ENCODE peak calls at places on chromosomes 13 and 19, in nine cellular contexts. D is H9, T is AG04450, U is GM20000, C is fibroblast of the aortic adventitia, N is A549, F is lower leg skin, S is left ventricle myocardium inferior, L is AG04449. E is an unnamed sample.
A peak's percentile ranks its signal among the peaks of the same experiment; 100 is the strongest.

GRCh38 chr13:41802033-41802683 is 158.8 kb downstream of the VWA8 start:
- DNase-seq in T (no peak), L (no peak), F (no peak), D (no peak), S (no peak), U (no peak), N (no peak), C (no peak), E (no peak)

GRCh38 chr13:50448535-50448981 is 394.9 kb downstream of the DLEU7 start:
- DNase-seq in T (no peak), N (no peak), S (no peak), F (no peak), U (no peak), C (no peak), L (no peak), D (no peak), E (no peak)

GRCh38 chr19:37007587-37008220 is 70.5 kb upstream of the ZNF420 start:
- DNase-seq in L (no peak), U (no peak), T (peak; percentile 7), D (no peak), N (no peak), F (no peak), S (peak; percentile 80), C (no peak), E (no peak)

GRCh38 chr13:98941536-98941935 is 36.3 kb downstream of the DOCK9 start:
- DNase-seq in U (no peak), L (no peak), C (no peak), T (no peak), N (no peak), D (no peak), F (no peak), S (no peak), E (no peak)

GRCh38 chr19:4638330-4638729 is 986 bp upstream of the TNFAIP8L1 start:
- DNase-seq in T (no peak), C (no peak), U (no peak), D (no peak), S (peak; percentile 68), L (no peak), N (no peak), F (no peak), E (no peak)

GRCh38 chr19:888615-889385 is 4.2 kb downstream of the MED16 start:
- DNase-seq in D (no peak), T (no peak), N (no peak), U (peak; percentile 74), S (no peak), C (no peak), L (no peak), F (no peak), E (no peak)

GRCh38 chr19:3431760-3432397 is 48.4 kb downstream of the SMIM24 start:
- DNase-seq in N (no peak), L (no peak), U (no peak), T (no peak), D (no peak), F (no peak), C (no peak), S (no peak), E (no peak)

GRCh38 chr19:31718041-31718440 is 368.8 kb upstream of the TSHZ3 start:
- DNase-seq in L (no peak), D (no peak), T (no peak), U (no peak), F (no peak), C (peak; percentile 56), S (no peak), N (no peak), E (no peak)

GRCh38 chr19:5935473-5936307 is 21.6 kb downstream of the CAPS start:
- DNase-seq in C (no peak), D (no peak), L (no peak), N (no peak), S (no peak), F (no peak), T (no peak), U (no peak), E (no peak)

GRCh38 chr19:5692785-5693194 is 2.7 kb downstream of the RPL36 start:
- DNase-seq in F (no peak), C (no peak), D (peak; percentile 30), S (no peak), N (no peak), U (no peak), T (no peak), L (no peak), E (no peak)

GRCh38 chr13:48640767-48641166 is 13.0 kb upstream of the CYSLTR2 start:
- DNase-seq in U (no peak), T (no peak), L (no peak), C (no peak), S (no peak), F (no peak), N (no peak), D (no peak), E (no peak)

GRCh38 chr13:48636550-48636949 is 17.2 kb upstream of the CYSLTR2 start:
- DNase-seq in U (no peak), F (no peak), S (no peak), D (no peak), T (no peak), L (peak; percentile 9), N (no peak), C (peak; percentile 51), E (no peak)

GRCh38 chr13:48634631-48635030 is 19.1 kb upstream of the CYSLTR2 start:
- DNase-seq in D (no peak), C (no peak), N (no peak), S (no peak), L (no peak), T (no peak), F (no peak), U (no peak), E (no peak)

GRCh38 chr13:48635478-48635877 is 18.3 kb upstream of the CYSLTR2 start:
- DNase-seq in S (no peak), C (no peak), D (no peak), F (no peak), T (no peak), U (no peak), L (no peak), N (no peak), E (no peak)

DNA sequence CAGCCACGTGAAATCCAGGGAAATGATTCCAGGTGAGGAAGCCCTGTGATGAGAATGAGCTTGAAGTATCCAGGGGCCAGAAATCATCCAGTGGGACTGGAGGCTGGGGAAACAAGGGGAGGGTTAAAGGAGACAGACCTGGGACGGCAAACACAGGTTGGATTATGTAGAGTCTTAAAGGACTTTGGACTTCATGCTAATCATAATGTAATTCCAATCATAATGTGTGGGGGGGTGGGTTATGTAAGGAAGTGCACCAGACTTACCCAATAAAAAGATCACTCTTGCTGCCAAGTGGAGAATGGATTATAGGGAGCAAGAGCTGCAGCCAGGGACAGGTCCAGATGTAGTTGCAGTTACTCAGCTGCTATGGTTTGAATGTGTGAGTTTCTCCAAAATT is 16.1 kb upstream of the CYSLTR2 start:
- DNase-seq in C (no peak), T (no peak), F (no peak), U (no peak), L (no peak), S (no peak), N (no peak), D (no peak), E (no peak)
- TF ChIP-seq CTCF in C (no peak), T (no peak), F (no peak), U (no peak), L (no peak), S (no peak), N (no peak), D (no peak), E (no peak)

DNA sequence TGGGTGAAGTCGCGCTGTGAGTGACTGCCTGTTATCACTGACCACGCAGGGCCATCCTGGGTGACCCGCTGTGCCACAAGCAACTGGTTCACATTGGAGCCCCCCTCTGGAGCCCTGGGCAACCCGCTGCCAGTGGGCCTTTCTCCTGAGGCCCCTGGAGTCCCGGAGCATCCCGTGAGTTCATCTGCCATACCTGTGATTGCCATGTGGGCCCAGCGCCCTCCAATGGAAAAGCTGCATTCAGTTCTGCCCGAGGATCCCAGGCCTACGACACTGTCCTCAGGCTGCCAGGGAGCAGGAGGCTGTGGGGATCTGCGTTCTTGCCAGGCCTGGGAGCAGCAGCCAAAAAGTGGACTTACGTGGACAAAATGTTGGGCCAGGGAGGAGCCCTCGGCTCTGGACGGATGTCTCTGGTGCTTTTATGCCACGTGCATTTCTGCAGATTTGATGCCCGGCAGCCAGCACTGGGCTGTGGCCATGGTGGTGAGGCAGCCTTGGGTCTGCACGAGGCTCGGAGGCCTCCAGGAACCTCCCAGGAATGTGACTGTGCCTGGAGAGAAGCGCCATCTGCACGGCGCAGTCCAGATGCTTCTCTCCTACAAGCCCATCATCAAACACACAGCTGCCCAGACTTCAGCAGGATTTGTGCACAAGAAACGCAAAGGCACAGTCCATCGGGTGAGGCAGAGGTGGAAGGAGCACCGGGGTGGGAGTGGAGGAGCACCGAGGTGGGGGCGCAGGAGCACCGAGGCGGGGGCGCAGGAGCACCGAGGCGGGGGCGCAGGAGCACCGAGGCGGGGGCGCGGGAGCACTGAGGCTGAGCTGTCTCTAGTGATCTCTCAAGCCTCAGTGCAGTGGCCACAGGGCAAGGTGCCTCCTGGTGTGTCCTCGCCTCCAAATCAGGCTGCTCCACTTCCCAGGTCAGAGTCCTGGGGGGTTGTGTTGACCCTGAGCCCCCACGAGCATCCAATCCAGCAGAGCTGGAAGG is 44.0 kb downstream of the C13orf46 start:
- DNase-seq in F (no peak), T (no peak), D (peak; percentile 39), L (no peak), N (no peak), S (peak; percentile 16), C (no peak), U (no peak), E (no peak)
- TF ChIP-seq CTCF in F (no peak), T (no peak), D (peak; percentile 39), L (no peak), N (no peak), S (no peak), C (no peak), U (no peak), E (no peak)

GRCh38 chr13:77522444-77522843 is 13.1 kb upstream of the SCEL start:
- DNase-seq in N (no peak), S (no peak), T (no peak), L (no peak), D (no peak), C (no peak), U (no peak), F (no peak), E (no peak)
- TF ChIP-seq CTCF in N (no peak), S (no peak), T (no peak), L (no peak), D (no peak), C (no peak), U (no peak), F (no peak), E (no peak)

DNA sequence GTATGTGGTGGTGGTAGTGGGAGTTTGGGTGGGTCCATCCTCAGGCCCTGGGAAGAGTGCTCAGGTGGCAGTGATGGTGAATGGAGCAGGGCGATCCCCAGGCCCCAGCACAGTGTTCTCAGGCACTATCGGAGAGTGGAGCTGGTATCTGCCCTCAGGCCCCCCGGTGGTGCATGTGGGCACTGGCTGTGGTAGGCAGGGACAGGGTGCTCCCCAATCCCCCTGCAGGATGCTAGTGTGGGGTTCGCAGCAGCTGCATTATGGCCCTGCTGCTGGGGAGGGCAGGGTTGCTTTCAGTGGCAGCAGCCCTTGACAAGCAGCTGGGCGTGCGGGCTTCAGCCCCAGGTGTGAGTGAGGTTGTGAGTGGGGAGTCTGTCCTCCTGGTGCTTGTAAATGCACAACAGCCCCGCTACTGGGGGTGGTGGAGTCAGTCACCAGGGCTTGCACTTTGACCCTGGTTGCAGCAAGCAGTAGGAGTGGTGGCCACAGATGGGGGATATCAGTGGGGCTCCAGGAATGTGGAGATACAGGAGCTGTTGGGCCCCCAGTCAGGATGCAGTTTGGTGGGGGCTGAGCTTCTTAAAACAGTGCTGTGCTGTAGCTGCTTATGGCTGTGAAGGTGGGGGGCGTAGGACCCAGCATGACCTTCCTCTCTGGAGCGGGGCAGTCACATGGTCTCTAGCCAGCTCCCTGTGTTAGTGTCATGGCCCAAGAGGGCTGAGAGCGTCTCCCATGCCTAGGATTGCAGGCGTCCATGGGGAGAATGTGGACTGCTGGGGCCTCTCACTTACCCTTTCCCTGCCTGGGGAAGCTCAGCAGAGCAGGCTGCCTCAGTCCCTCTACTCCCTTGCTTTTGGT is 38.7 kb upstream of the ARHGEF7 start:
- DNase-seq in F (no peak), C (no peak), T (no peak), L (no peak), S (no peak), D (no peak), N (no peak), U (no peak), E (no peak)
- TF ChIP-seq CTCF in F (no peak), C (peak; percentile 4), T (no peak), L (no peak), S (no peak), D (peak; percentile 50), N (no peak), U (no peak), E (no peak)